ENCODE peak calls at places on chromosomes 6 and 20, in four cellular contexts. T is CD8-positive, alpha-beta T cell; F is EL; N is ecto neural progenitor cell. H is an unnamed sample.
A peak's percentile ranks its signal among the peaks of the same experiment; 100 is the strongest.

GRCh38 chr20:53529658-53530057 is 64.0 kb downstream of the ZNF217 start:
- DNase-seq in T (no peak), F (no peak), N (no peak), H (no peak)

GRCh38 chr20:8914421-8914820 is 154.5 kb upstream of the PLCB4 start:
- DNase-seq in T (no peak), F (no peak), N (no peak), H (no peak)

GRCh38 chr20:60062431-60063336 is 104.5 kb downstream of the CDH26 start:
- DNase-seq in T (no peak), F (peak; percentile 93), N (no peak), H (peak; percentile 45)

GRCh38 chr20:53794529-53795115 is 201.0 kb upstream of the ZNF217 start:
- DNase-seq in T (no peak), F (peak; percentile 18), N (no peak), H (no peak)

GRCh38 chr6:147395158-147395557 is 113.3 kb upstream of the SAMD5 start:
- DNase-seq in T (no peak), F (peak; percentile 21), N (no peak), H (no peak)

GRCh38 chr6:33428219-33428890 is 8.5 kb downstream of the SYNGAP1 start:
- DNase-seq in T (peak; percentile 62), F (peak; percentile 48), N (peak; percentile 69), H (no peak)

GRCh38 chr6:124294572-124294971 is 490.9 kb downstream of the NKAIN2 start:
- DNase-seq in T (no peak), F (no peak), N (no peak), H (peak; percentile 4)

GRCh38 chr6:76381612-76382011 is 309.1 kb upstream of the IMPG1 start:
- DNase-seq in T (no peak), F (no peak), N (no peak), H (no peak)

GRCh38 chr20:8155229-8155628 is 23.2 kb downstream of the PLCB1 start:
- DNase-seq in T (no peak), F (peak; percentile 21), N (no peak), H (no peak)

GRCh38 chr6:43142101-43142500 is 29.0 kb upstream of the SRF start:
- DNase-seq in T (no peak), F (no peak), N (no peak), H (no peak)

GRCh38 chr20:57655812-57656161 is 35.6 kb upstream of the ZBP1 start:
- DNase-seq in T (peak; percentile 23), F (no peak), N (peak; percentile 31), H (no peak)

GRCh38 chr20:33119725-33120720 is 40.6 kb downstream of the BPIFB4 start:
- DNase-seq in T (no peak), F (peak; percentile 9), N (no peak), H (no peak)

GRCh38 chr6:170553686-170554085 is 483 bp upstream of the TBP start:
- DNase-seq in T (no peak), F (no peak), N (no peak), H (no peak)

GRCh38 chr6:11277275-11278206 is 45.1 kb upstream of the NEDD9 start:
- DNase-seq in T (no peak), F (peak; percentile 93), N (no peak), H (peak; percentile 73)

GRCh38 chr6:170124150-170124549 is 166.7 kb downstream of the DLL1 start:
- DNase-seq in T (peak; percentile 2), F (no peak), N (no peak), H (no peak)

GRCh38 chr6:127342296-127342945 is 988 bp downstream of the ECHDC1 start:
- DNase-seq in T (no peak), F (peak; percentile 64), N (peak; percentile 47), H (peak; percentile 17)

GRCh38 chr6:1903780-1904493 is 294.2 kb downstream of the FOXC1 start:
- DNase-seq in T (no peak), F (no peak), N (no peak), H (no peak)

GRCh38 chr6:26044140-26045045 is 42.8 kb upstream of the HFE start:
- DNase-seq in T (peak; percentile 70), F (no peak), N (no peak), H (no peak)

GRCh38 chr20:33169176-33169794 is 1.3 kb downstream of the BPIFA2 start:
- DNase-seq in T (no peak), F (no peak), N (no peak), H (no peak)

GRCh38 chr6:138272543-138273305 is 54.4 kb upstream of the PBOV1 start:
- DNase-seq in T (no peak), F (no peak), N (no peak), H (no peak)

GRCh38 chr20:9597547-9597946 is 83.2 kb downstream of the LAMP5 start:
- DNase-seq in T (no peak), F (no peak), N (no peak), H (no peak)

GRCh38 chr6:147503587-147503986 is 4.9 kb upstream of the SAMD5 start:
- DNase-seq in T (no peak), F (no peak), N (no peak), H (no peak)

GRCh38 chr20:16505894-16506293 is 67.4 kb downstream of the KIF16B start:
- DNase-seq in T (no peak), F (no peak), N (no peak), H (no peak)

GRCh38 chr6:82589509-82590206 is 226.0 kb downstream of the TPBG start:
- DNase-seq in T (no peak), F (peak; percentile 95), N (no peak), H (peak; percentile 88)

GRCh38 chr6:218153-219018 is 73.9 kb upstream of the DUSP22 start:
- DNase-seq in T (no peak), F (no peak), N (no peak), H (no peak)

GRCh38 chr6:5723905-5724691 is 282.6 kb downstream of the NRN1 start:
- DNase-seq in T (no peak), F (no peak), N (no peak), H (no peak)

GRCh38 chr6:26553739-26554668 is 15.8 kb downstream of the HMGN4 start:
- DNase-seq in T (peak; percentile 84), F (peak; percentile 96), N (peak; percentile 87), H (peak; percentile 86)